ENCODE peak calls at places on chromosomes 13 and 19, in four cellular contexts. S is fibroblast of lung, G is GM23338, V is Peyer's patch. Y is an unnamed sample.

GRCh38 chr13:107351305-107351704 is 783.4 kb upstream of the ARGLU1 start:
- DNase-seq in S (peak), G (peak), V (no peak), Y (no peak)

GRCh38 chr19:45515081-45515624 is 7.9 kb downstream of the VASP start:
- DNase-seq in G (no peak), V (peak), S (no peak), Y (no peak)

GRCh38 chr13:32142956-32143375 is 111.4 kb downstream of the FRY start:
- DNase-seq in S (peak), G (peak), V (no peak), Y (no peak)

GRCh38 chr13:41833201-41833600 is 127.7 kb downstream of the VWA8 start:
- DNase-seq in G (no peak), S (peak), V (no peak), Y (no peak)

GRCh38 chr19:46704379-46705076 is 12.4 kb downstream of the PRKD2 start:
- DNase-seq in S (no peak), V (peak), G (peak), Y (no peak)

GRCh38 chr19:56837492-56837891 is 3.0 kb downstream of the PEG3 start:
- DNase-seq in S (no peak), G (no peak), V (no peak), Y (no peak)

GRCh38 chr19:2327773-2328400 is 499 bp downstream of the LSM7 start:
- DNase-seq in G (peak), S (peak), V (peak), Y (peak)

GRCh38 chr13:52851153-52851962 is 2.9 kb upstream of the PCDH8 start:
- DNase-seq in V (no peak), G (peak), S (peak), Y (no peak)

GRCh38 chr13:33279898-33280549 is 5.5 kb downstream of the STARD13 start:
- DNase-seq in G (no peak), S (peak), V (no peak), Y (no peak)

GRCh38 chr19:10568444-10568825 is 344 bp downstream of the CDKN2D start:
- DNase-seq in S (no peak), G (peak), V (peak), Y (no peak)

GRCh38 chr13:64556391-64556790 is 2673.7 kb downstream of the PCDH9 start:
- DNase-seq in S (peak), V (no peak), G (no peak), Y (peak)

GRCh38 chr13:98133949-98134348 is 8.9 kb upstream of the FARP1 start:
- DNase-seq in S (no peak), G (no peak), V (no peak), Y (no peak)

GRCh38 chr13:36453518-36453917 is 21.2 kb downstream of the CCNA1 start:
- DNase-seq in S (peak), V (no peak), G (peak), Y (no peak)

GRCh38 chr19:45347570-45348366 is 7.2 kb downstream of the KLC3 start:
- DNase-seq in S (no peak), V (no peak), G (no peak), Y (no peak)

GRCh38 chr13:71525004-71525403 is 342.0 kb downstream of the DACH1 start:
- DNase-seq in G (no peak), S (no peak), V (no peak), Y (no peak)

GRCh38 chr13:37618554-37618953 is 20.0 kb upstream of the POSTN start:
- DNase-seq in G (no peak), S (peak), V (no peak), Y (peak)

GRCh38 chr13:113981611-113982295 is 7.9 kb upstream of the C13orf46 start:
- DNase-seq in V (no peak), S (no peak), G (no peak), Y (no peak)

GRCh38 chr13:31835932-31836331 is 96.6 kb downstream of the RXFP2 start:
- DNase-seq in S (peak), V (no peak), G (no peak), Y (peak)

GRCh38 chr13:95564948-95565347 is 12.4 kb downstream of the CLDN10 start:
- DNase-seq in V (no peak), G (no peak), S (peak), Y (peak)

GRCh38 chr19:58261968-58262921 is 16.5 kb upstream of the ZNF8 start:
- DNase-seq in V (no peak), S (peak), G (peak), Y (no peak)

GRCh38 chr19:926595-927043 is 784 bp downstream of the ARID3A start:
- DNase-seq in G (peak), S (no peak), V (peak), Y (no peak)

GRCh38 chr19:5452594-5453565 is 2.3 kb upstream of the ZNRF4 start:
- DNase-seq in S (peak), V (no peak), G (peak), Y (no peak)

GRCh38 chr19:7264858-7265257 is 29.4 kb downstream of the INSR start:
- DNase-seq in S (no peak), V (no peak), G (no peak), Y (no peak)

GRCh38 chr19:40165362-40165937 is 25.8 kb upstream of the MAP3K10 start:
- DNase-seq in G (peak), V (peak), S (peak), Y (no peak)

GRCh38 chr19:13960863-13961784 is 8.8 kb downstream of the DCAF15 start:
- DNase-seq in V (no peak), G (no peak), S (no peak), Y (no peak)

GRCh38 chr13:113785051-113786010 is 26.3 kb downstream of the TMEM255B start:
- DNase-seq in G (no peak), V (no peak), S (peak), Y (no peak)

GRCh38 chr13:71968025-71968424 is 101.0 kb upstream of the DACH1 start:
- DNase-seq in S (peak), G (peak), V (no peak), Y (peak)

GRCh38 chr13:43776680-43777079 is 10.1 kb downstream of the ENOX1 start:
- DNase-seq in S (no peak), G (peak), V (no peak), Y (no peak)

GRCh38 chr13:74575729-74576125 is 441.5 kb upstream of the KLF12 start:
- DNase-seq in G (peak), V (peak), S (peak), Y (no peak)

GRCh38 chr13:27347373-27347772 is 76.7 kb downstream of the RASL11A start:
- DNase-seq in V (no peak), G (no peak), S (peak), Y (no peak)

GRCh38 chr13:108558489-108558888 is 70.9 kb upstream of the MYO16 start:
- DNase-seq in V (no peak), S (no peak), G (no peak), Y (no peak)

DNA sequence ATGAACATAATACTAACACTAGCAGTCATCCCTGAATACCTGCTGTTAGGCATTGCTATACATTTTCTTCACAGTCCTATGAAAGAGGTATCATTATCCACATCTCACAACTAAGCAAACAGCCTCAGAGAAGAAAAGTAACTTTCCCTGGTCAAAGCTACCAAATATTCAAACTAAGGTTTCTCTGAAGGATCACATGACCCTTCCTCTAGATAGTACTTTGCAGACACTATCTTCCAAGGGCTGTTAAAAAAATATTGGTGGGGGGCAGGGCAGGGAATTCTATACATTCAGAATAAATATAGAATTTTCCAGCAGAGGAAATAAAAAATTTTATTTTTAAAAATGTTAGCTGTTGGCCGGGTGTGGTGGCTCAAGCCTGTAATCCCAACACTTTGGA is 3.1 kb downstream of the SLC25A30 start:
- DNase-seq in V (no peak), G (no peak), S (no peak), Y (no peak)
- H3K4me3 ChIP-seq in V (no peak), G (no peak), S (peak), Y (no peak)

GRCh38 chr13:112741185-112741755 is 51.4 kb downstream of the ATP11A start:
- DNase-seq in G (no peak), V (no peak), S (no peak), Y (no peak)
- H3K4me3 ChIP-seq in G (no peak), V (no peak), S (no peak), Y (no peak)

DNA sequence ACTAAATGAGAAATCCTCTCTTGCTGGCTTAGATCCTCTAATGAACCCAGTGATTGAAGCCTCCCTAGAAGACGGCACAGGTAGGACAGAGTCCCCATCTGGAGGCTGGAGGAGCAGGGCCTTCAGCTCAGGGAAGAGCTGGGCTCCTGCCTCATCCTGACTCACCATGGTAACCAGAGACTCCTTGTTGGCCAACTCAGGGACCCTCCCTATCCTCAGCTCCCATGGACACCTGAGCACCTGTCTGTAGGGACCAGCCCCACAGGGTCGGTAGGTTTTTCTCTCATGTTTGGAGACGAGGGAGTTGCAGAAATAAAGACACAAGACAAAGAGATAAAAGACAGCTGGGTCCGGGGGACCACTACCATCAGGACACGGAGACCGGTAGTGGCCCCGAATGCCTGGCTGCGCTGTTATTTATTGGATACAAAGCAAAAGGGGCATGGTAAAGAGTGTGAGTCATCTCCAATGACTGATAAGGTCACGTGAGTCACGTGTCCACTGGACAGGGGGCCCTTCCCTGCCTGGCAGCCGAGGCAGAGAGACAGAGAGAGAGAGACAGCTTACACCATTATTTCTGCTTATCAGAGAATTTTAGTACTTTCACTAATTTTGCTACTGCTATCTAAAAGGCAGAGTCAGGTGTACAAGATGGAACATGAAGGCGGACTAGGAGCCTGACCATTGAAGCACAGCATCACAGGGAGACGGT is 26.6 kb downstream of the SIGLEC7 start:
- DNase-seq in V (no peak), G (no peak), S (no peak), Y (no peak)
- H3K4me3 ChIP-seq in V (no peak), G (no peak), S (no peak), Y (no peak)

DNA sequence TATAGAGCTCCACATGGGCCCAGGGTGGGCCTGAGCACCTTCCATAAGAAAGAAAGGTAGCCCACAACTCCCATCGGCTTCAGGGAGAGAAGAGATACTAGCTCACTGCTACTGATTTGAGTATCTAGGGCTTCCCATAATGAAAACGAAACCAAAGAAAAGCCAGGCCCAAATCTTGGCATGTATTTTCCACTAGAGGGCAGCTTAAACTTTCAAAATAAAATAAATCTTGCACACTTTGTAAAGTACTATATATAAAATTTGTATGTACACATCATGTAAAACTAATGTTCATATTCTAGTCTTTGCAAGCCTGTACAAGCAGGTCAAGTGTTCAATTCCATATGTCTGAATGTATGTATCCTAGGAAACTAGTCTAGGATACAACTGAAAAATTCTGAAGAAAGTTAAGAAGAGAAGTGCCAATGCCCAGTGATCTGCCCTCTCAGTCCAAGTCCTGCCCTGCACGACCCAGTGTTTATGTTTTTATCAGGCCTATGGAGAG is 475.9 kb downstream of the UQCRFS1 start:
- DNase-seq in V (no peak), S (peak), G (peak), Y (peak)
- H3K4me3 ChIP-seq in V (no peak), S (no peak), G (no peak), Y (no peak)

GRCh38 chr19:48469056-48469881 is at the start of gene CYTH2:
- DNase-seq in G (peak), V (peak), S (peak), Y (peak)

GRCh38 chr19:48468806-48469055 is 438 bp upstream of the CYTH2 start:
- DNase-seq in G (no peak), V (no peak), S (no peak), Y (no peak)

GRCh38 chr19:48471836-48472235 is 2.7 kb downstream of the CYTH2 start:
- DNase-seq in S (no peak), G (no peak), V (no peak), Y (no peak)

GRCh38 chr19:48470281-48470680 is 1.1 kb downstream of the CYTH2 start:
- DNase-seq in V (no peak), G (no peak), S (no peak), Y (no peak)

GRCh38 chr19:48470856-48471255 is 1.7 kb downstream of the CYTH2 start:
- DNase-seq in G (no peak), S (no peak), V (no peak), Y (no peak)
- H3K4me3 ChIP-seq in G (no peak), S (peak), V (no peak), Y (no peak)

Y was measured in astrocyte of the cerebellum.